ENCODE peak calls at places on chromosomes 11 and 22, in nine cellular contexts. S is activated CD4-positive, alpha-beta T cell treated with anti-CD3 and anti-CD28 coated beads for 24 hours; A is PC-3; P is HuH-7.5; Z is glutamatergic neuron; T is neural crest cell; E is activated effector memory CD4-positive, alpha-beta T cell treated with Interleukin-2 at 50 U/mL for 16 hours; V is WTC11; R is fibroblast of villous mesenchyme. K is an unnamed sample.

GRCh38 chr11:72591023-72591422 is 83.2 kb downstream of the PDE2A start:
- DNase-seq in S (no peak), V (no peak), P (no peak), R (no peak), A (no peak), E (no peak), Z (no peak), T (no peak), K (no peak)

GRCh38 chr11:129881570-129882170 is 13.7 kb downstream of the NFRKB start:
- DNase-seq in A (peak), S (peak), T (peak), E (peak), P (peak), R (peak), Z (peak), V (peak), K (peak)

GRCh38 chr11:2132874-2133480 is 6.2 kb downstream of the IGF2 start:
- DNase-seq in V (no peak), R (no peak), A (no peak), S (no peak), Z (peak), P (no peak), E (no peak), T (no peak), K (no peak)

GRCh38 chr11:71499546-71499945 is 27.5 kb upstream of the KRTAP5-7 start:
- DNase-seq in E (no peak), S (no peak), R (no peak), V (no peak), T (no peak), Z (no peak), A (peak), P (no peak), K (no peak)

GRCh38 chr11:127656266-127656879 is 655.8 kb upstream of the KIRREL3 start:
- DNase-seq in T (no peak), S (no peak), R (no peak), A (no peak), Z (no peak), P (no peak), E (no peak), V (no peak), K (no peak)

GRCh38 chr11:92826136-92826535 is 143.3 kb upstream of the MTNR1B start:
- DNase-seq in P (no peak), A (peak), V (no peak), T (no peak), E (no peak), S (no peak), Z (no peak), R (peak), K (no peak)

GRCh38 chr22:46429327-46429853 is 93.9 kb downstream of the TRMU start:
- DNase-seq in R (no peak), V (no peak), T (no peak), Z (no peak), P (no peak), A (no peak), E (no peak), S (no peak), K (no peak)

GRCh38 chr11:126124284-126124683 is 61.6 kb upstream of the CDON start:
- DNase-seq in P (no peak), Z (no peak), R (peak), E (no peak), S (no peak), T (no peak), V (no peak), A (no peak), K (no peak)

GRCh38 chr11:47980907-47981621 is 705 bp downstream of the PTPRJ start:
- DNase-seq in S (no peak), Z (peak), A (peak), R (peak), P (peak), T (peak), V (peak), E (no peak), K (no peak)

GRCh38 chr11:326842-327580 is 6.4 kb upstream of the IFITM3 start:
- DNase-seq in A (no peak), T (no peak), R (peak), Z (no peak), E (peak), P (no peak), S (peak), V (no peak), K (peak)

GRCh38 chr22:49097966-49098365 is 729.7 kb downstream of the BRD1 start:
- DNase-seq in Z (no peak), A (no peak), V (no peak), P (no peak), S (no peak), R (no peak), E (no peak), T (no peak), K (no peak)

GRCh38 chr11:13118194-13118593 is 109.1 kb downstream of the RASSF10 start:
- DNase-seq in V (no peak), R (peak), E (no peak), T (no peak), Z (no peak), A (peak), P (no peak), S (no peak), K (no peak)

GRCh38 chr11:130451261-130452019 is 3.0 kb downstream of the ADAMTS15 start:
- DNase-seq in P (no peak), E (no peak), R (peak), T (no peak), V (no peak), A (peak), S (no peak), Z (no peak), K (no peak)

GRCh38 chr11:86596861-86597632 is 75.4 kb downstream of the ME3 start:
- DNase-seq in A (no peak), P (no peak), T (no peak), R (no peak), E (no peak), V (no peak), Z (no peak), S (no peak), K (no peak)

GRCh38 chr22:41237707-41238569 is 2.8 kb downstream of the CHADL start:
- DNase-seq in P (peak), T (peak), R (peak), E (peak), Z (peak), A (peak), S (peak), V (peak), K (peak)

GRCh38 chr11:46064221-46064620 is 57.0 kb downstream of the PHF21A start:
- DNase-seq in P (no peak), E (no peak), T (no peak), S (no peak), A (no peak), V (no peak), R (no peak), Z (no peak), K (no peak)

GRCh38 chr11:130786987-130787688 is 129.1 kb downstream of the SNX19 start:
- DNase-seq in S (no peak), T (no peak), Z (no peak), V (no peak), R (no peak), P (no peak), E (no peak), A (peak), K (no peak)

K was measured in T-helper 2 cell.